ENCODE peak calls at places on chromosomes 3 and 15, in six cellular contexts. S is RKO, Y is putamen, W is HCEC 1CT, D is HFF-Myc, K is kidney epithelial cell. H is an unnamed sample.

GRCh38 chr3:117671707-117672318 is 962.2 kb downstream of the TUSC7 start:
- DNase-seq in S (no peak), Y (no peak), W (no peak), D (no peak), K (no peak), H (no peak)

GRCh38 chr15:43513550-43513949 is 3.9 kb upstream of the MAP1A start:
- DNase-seq in S (peak), Y (no peak), W (peak), D (no peak), K (no peak), H (no peak)

GRCh38 chr15:81029416-81030367 is 29.0 kb downstream of the TLNRD1 start:
- DNase-seq in S (peak), Y (no peak), W (peak), D (no peak), K (no peak), H (no peak)

GRCh38 chr3:141370065-141370533 is 1.8 kb downstream of the ZBTB38 start:
- DNase-seq in S (peak), Y (peak), W (peak), D (peak), K (peak), H (peak)

GRCh38 chr15:73176579-73176978 is 124.3 kb downstream of the NEO1 start:
- DNase-seq in S (no peak), Y (no peak), W (no peak), D (no peak), K (no peak), H (no peak)

GRCh38 chr15:52350423-52350822 is 54.8 kb upstream of the MYO5C start:
- DNase-seq in S (no peak), Y (no peak), W (no peak), D (no peak), K (no peak), H (no peak)

GRCh38 chr15:68386587-68387287 is 45.2 kb downstream of the ITGA11 start:
- DNase-seq in S (no peak), Y (no peak), W (no peak), D (no peak), K (no peak), H (no peak)

GRCh38 chr3:16059700-16060357 is 114.7 kb upstream of the GALNT15 start:
- DNase-seq in S (no peak), Y (no peak), W (no peak), D (no peak), K (no peak), H (no peak)

GRCh38 chr3:172513488-172513887 is 9.7 kb downstream of the TNFSF10 start:
- DNase-seq in S (no peak), Y (no peak), W (no peak), D (peak), K (no peak), H (no peak)

GRCh38 chr15:67174864-67175573 is 79.4 kb downstream of the AAGAB start:
- DNase-seq in S (no peak), Y (peak), W (no peak), D (no peak), K (peak), H (no peak)

GRCh38 chr15:64134322-64134829 is 17.2 kb upstream of the SNX22 start:
- DNase-seq in S (no peak), Y (peak), W (no peak), D (no peak), K (no peak), H (no peak)

GRCh38 chr3:126983653-126984390 is 907 bp downstream of the PLXNA1 start:
- DNase-seq in S (peak), Y (no peak), W (peak), D (no peak), K (no peak), H (no peak)

GRCh38 chr3:45435961-45436360 is 47.6 kb downstream of the LARS2 start:
- DNase-seq in S (no peak), Y (no peak), W (no peak), D (no peak), K (no peak), H (no peak)

GRCh38 chr15:45107941-45108630 is 5.9 kb downstream of the DUOX2 start:
- DNase-seq in S (no peak), Y (no peak), W (no peak), D (no peak), K (no peak), H (no peak)

GRCh38 chr3:128217702-128218475 is 64.6 kb downstream of the EEFSEC start:
- DNase-seq in S (no peak), Y (no peak), W (no peak), D (no peak), K (peak), H (no peak)

GRCh38 chr15:90174140-90174891 is 26.8 kb upstream of the SEMA4B start:
- DNase-seq in S (no peak), Y (peak), W (no peak), D (no peak), K (no peak), H (no peak)

GRCh38 chr15:43239732-43240491 is 19.1 kb upstream of the EPB42 start:
- DNase-seq in S (no peak), Y (no peak), W (no peak), D (no peak), K (no peak), H (no peak)

GRCh38 chr3:59540241-59540640 is 490.4 kb upstream of the CFAP20DC start:
- DNase-seq in S (no peak), Y (no peak), W (no peak), D (no peak), K (no peak), H (peak)

GRCh38 chr3:26535151-26535550 is 87.4 kb upstream of the LRRC3B start:
- DNase-seq in S (no peak), Y (no peak), W (no peak), D (no peak), K (no peak), H (no peak)

GRCh38 chr3:178320481-178321352 is 215.5 kb upstream of the KCNMB2 start:
- DNase-seq in S (no peak), Y (no peak), W (peak), D (no peak), K (peak), H (peak)

GRCh38 chr3:57597240-57597972 is at the start of gene ARF4:
- DNase-seq in S (peak), Y (peak), W (peak), D (peak), K (peak), H (peak)

GRCh38 chr15:62821384-62822131 is 221.0 kb upstream of the TPM1 start:
- DNase-seq in S (no peak), Y (no peak), W (no peak), D (no peak), K (no peak), H (no peak)

GRCh38 chr3:79473993-79474392 is 293.8 kb downstream of the ROBO1 start:
- DNase-seq in S (peak), Y (no peak), W (no peak), D (no peak), K (peak), H (no peak)

GRCh38 chr15:34621675-34622074 is 38.2 kb upstream of the GOLGA8B start:
- DNase-seq in S (peak), Y (peak), W (peak), D (no peak), K (no peak), H (no peak)

GRCh38 chr15:87610366-87610765 is 646.2 kb downstream of the NTRK3 start:
- DNase-seq in S (no peak), Y (no peak), W (no peak), D (no peak), K (no peak), H (no peak)

GRCh38 chr3:27317096-27317495 is 52.1 kb downstream of the NEK10 start:
- DNase-seq in S (no peak), Y (no peak), W (no peak), D (no peak), K (no peak), H (no peak)

GRCh38 chr3:127768346-127769008 is 53.8 kb downstream of the MGLL start:
- DNase-seq in S (peak), Y (no peak), W (peak), D (peak), K (peak), H (peak)

GRCh38 chr3:58394339-58394738 is 39.3 kb downstream of the PDHB start:
- DNase-seq in S (no peak), Y (no peak), W (no peak), D (no peak), K (no peak), H (no peak)

GRCh38 chr3:28218071-28218916 is 23.1 kb upstream of the CMC1 start:
- DNase-seq in S (no peak), Y (no peak), W (no peak), D (no peak), K (no peak), H (no peak)

H was measured in non-pigmented ciliary epithelial cell.